ENCODE peak calls at places on chromosomes 13 and 19, in ten cellular contexts. C, U, T, B, O, W, G, V, N and H are unnamed samples.

GRCh38 chr13:26529441-26529840 is 28.0 kb upstream of the WASF3 start:
- DNase-seq in U (peak; percentile 46), G (peak; percentile 28), T (peak; percentile 67), V (no peak), B (peak; percentile 56), W (peak; percentile 74), C (no peak), O (no peak), N (peak; percentile 31), H (peak; percentile 20)

GRCh38 chr13:49214917-49215376 is 5.2 kb upstream of the MLNR start:
- DNase-seq in N (peak; percentile 25), W (peak; percentile 6), O (peak; percentile 11), G (peak; percentile 71), T (peak; percentile 76), C (peak; percentile 51), U (peak; percentile 67), B (peak; percentile 57), V (no peak), H (peak; percentile 51)

GRCh38 chr19:41407271-41407670 is 9.7 kb downstream of the BCKDHA start:
- DNase-seq in C (no peak), G (peak; percentile 52), V (no peak), T (peak; percentile 67), O (no peak), N (no peak), W (no peak), U (no peak), B (peak; percentile 38), H (no peak)

GRCh38 chr19:35262101-35262761 is 6.5 kb upstream of the USF2 start:
- DNase-seq in T (peak; percentile 23), O (no peak), G (no peak), N (no peak), C (no peak), W (no peak), B (no peak), U (peak; percentile 18), V (peak; percentile 37), H (no peak)

GRCh38 chr19:1753730-1754442 is 580 bp downstream of the ONECUT3 start:
- DNase-seq in B (no peak), V (no peak), C (no peak), O (no peak), T (no peak), U (no peak), N (no peak), W (no peak), G (no peak), H (no peak)

GRCh38 chr13:66048888-66049287 is 1181.2 kb downstream of the PCDH9 start:
- DNase-seq in B (no peak), O (no peak), G (no peak), W (peak; percentile 27), U (no peak), T (no peak), V (no peak), C (no peak), N (no peak), H (no peak)

GRCh38 chr19:13906525-13906904 is 514 bp downstream of the CC2D1A start:
- DNase-seq in W (no peak), N (no peak), C (no peak), T (no peak), U (peak; percentile 87), V (no peak), B (no peak), O (peak; percentile 23), G (peak; percentile 14), H (peak; percentile 53)

GRCh38 chr13:67554746-67555452 is 324.8 kb upstream of the PCDH9 start:
- DNase-seq in V (no peak), O (no peak), U (no peak), G (no peak), T (no peak), B (no peak), N (no peak), C (no peak), W (peak; percentile 76), H (no peak)

GRCh38 chr13:38804536-38804935 is 117.7 kb downstream of the FREM2 start:
- DNase-seq in T (no peak), O (no peak), W (no peak), V (no peak), U (no peak), C (no peak), B (no peak), N (no peak), G (no peak), H (no peak)

GRCh38 chr19:6087074-6087506 is 23.2 kb downstream of the RFX2 start:
- DNase-seq in G (peak; percentile 77), U (peak; percentile 49), T (no peak), B (no peak), N (no peak), W (no peak), V (no peak), O (no peak), C (peak; percentile 56), H (peak; percentile 74)

GRCh38 chr19:4539697-4540581 is at the start of gene LRG1:
- DNase-seq in U (peak; percentile 91), T (no peak), O (no peak), C (no peak), W (no peak), G (peak; percentile 82), N (no peak), B (peak; percentile 94), V (no peak), H (peak; percentile 85)

GRCh38 chr19:17807731-17808316 is 12.9 kb downstream of the B3GNT3 start:
- DNase-seq in N (no peak), C (no peak), V (no peak), O (peak; percentile 31), U (no peak), G (no peak), W (no peak), B (no peak), T (no peak), H (no peak)

GRCh38 chr19:53908933-53909415 is at the start of gene CACNG7:
- DNase-seq in B (no peak), T (peak; percentile 66), U (no peak), C (no peak), N (no peak), V (no peak), G (no peak), O (no peak), W (no peak), H (no peak)

GRCh38 chr19:53883741-53884140 is 1.7 kb downstream of the PRKCG start:
- DNase-seq in O (no peak), W (no peak), V (no peak), U (no peak), T (no peak), B (no peak), N (no peak), C (no peak), G (no peak), H (no peak)

GRCh38 chr13:33494596-33495214 is 209.2 kb upstream of the STARD13 start:
- DNase-seq in W (peak; percentile 97), N (no peak), T (no peak), C (peak; percentile 11), U (no peak), B (no peak), G (no peak), O (no peak), V (no peak), H (no peak)

GRCh38 chr19:33368074-33368864 is 5.2 kb upstream of the CEBPG start:
- DNase-seq in V (no peak), G (no peak), B (no peak), T (no peak), U (no peak), O (no peak), N (no peak), W (peak; percentile 65), C (no peak), H (no peak)

DNA sequence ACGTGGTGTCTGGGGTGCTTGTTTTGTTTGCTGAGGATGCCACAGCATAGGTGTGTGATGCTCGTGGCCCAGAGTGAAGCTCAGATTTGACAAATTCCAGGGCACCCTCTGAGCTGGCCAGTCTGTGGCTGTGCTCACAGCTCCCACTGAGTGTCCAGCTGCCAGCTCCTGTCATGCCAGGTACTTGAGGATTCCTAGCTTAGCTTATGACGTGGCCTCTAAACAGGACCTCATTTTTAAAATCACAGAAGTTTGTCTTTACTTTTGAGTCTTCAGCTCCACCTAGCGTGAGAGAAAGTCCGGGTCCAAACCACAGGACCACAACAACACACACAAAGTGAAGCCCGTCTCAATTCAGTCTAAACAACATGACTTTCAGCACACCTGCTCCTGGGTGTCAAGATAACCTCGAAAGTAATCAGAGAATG is 117.3 kb downstream of the RAB20 start:
- DNase-seq in V (no peak), G (peak; percentile 79), B (no peak), W (peak; percentile 20), U (no peak), T (no peak), C (no peak), O (no peak), N (no peak), H (no peak)
- TF ChIP-seq CTCF in V (no peak), G (peak; percentile 17), B (peak; percentile 39), W (peak; percentile 4), U (no peak), T (no peak), C (no peak), O (no peak), N (no peak), H (peak; percentile 19)

GRCh38 chr13:57114945-57115344 is 25.8 kb upstream of the PRR20A start:
- DNase-seq in N (no peak), B (no peak), U (no peak), W (no peak), G (no peak), O (no peak), V (no peak), T (no peak), C (no peak), H (no peak)
- TF ChIP-seq CTCF in N (no peak), B (no peak), U (no peak), W (no peak), G (no peak), O (no peak), V (no peak), T (no peak), C (no peak), H (no peak)

GRCh38 chr19:55909801-55910200 is 22.3 kb downstream of the NLRP13 start:
- DNase-seq in N (no peak), V (no peak), C (no peak), B (no peak), O (no peak), U (no peak), W (no peak), T (no peak), G (no peak), H (no peak)

GRCh38 chr19:55912916-55913315 is 19.2 kb downstream of the NLRP13 start:
- DNase-seq in N (no peak), T (no peak), C (no peak), B (no peak), U (no peak), O (no peak), W (no peak), G (no peak), V (no peak), H (no peak)

GRCh38 chr19:55913643-55914268 is 18.4 kb downstream of the NLRP13 start:
- DNase-seq in C (peak; percentile 14), N (no peak), V (no peak), G (peak; percentile 1), W (no peak), B (no peak), T (no peak), U (no peak), O (no peak), H (no peak)
- TF ChIP-seq CTCF in C (peak; percentile 9), N (no peak), V (no peak), G (peak; percentile 24), W (no peak), B (no peak), T (peak; percentile 31), U (no peak), O (no peak), H (peak; percentile 1)

DNA sequence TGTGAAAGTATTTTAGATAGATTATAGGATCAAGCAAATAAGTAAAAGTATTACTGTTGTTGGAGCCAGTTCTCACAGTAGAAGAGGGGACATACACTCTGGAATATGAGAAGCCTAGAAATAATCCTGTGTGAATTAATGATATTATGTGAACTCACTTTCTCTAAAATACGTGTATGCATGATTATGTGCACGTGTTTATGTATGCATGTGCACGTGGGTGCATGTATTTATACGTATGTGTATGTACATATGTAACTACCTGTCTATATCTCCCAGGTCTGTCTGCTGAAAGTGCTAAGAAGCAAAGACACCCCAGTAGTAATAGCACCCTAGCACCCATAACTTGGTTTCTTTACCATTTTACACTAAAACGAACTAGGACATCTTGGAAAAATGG is 41.5 kb upstream of the PDX1 start:
- DNase-seq in T (no peak), O (no peak), V (no peak), U (no peak), B (no peak), W (no peak), N (no peak), G (no peak), C (no peak), H (no peak)
- TF ChIP-seq CTCF in T (no peak), O (no peak), V (no peak), U (no peak), B (no peak), W (no peak), N (no peak), G (no peak), C (no peak), H (no peak)